ENCODE peak calls at places on chromosomes 4 and X, in seven cellular contexts. H is mesendoderm, C is mesenchymal stem cell, M is IMR-90, O is neuronal stem cell, S is trophoblast cell, T is H1. J is an unnamed sample. For H3K4me1, the result is how much of the 10 kb centered on the place peaks cover.

GRCh38 chr4:15234101-15234500 is 193.7 kb upstream of the C1QTNF7 start:
- DNase-seq in H (no peak), C (peak), M (peak), O (no peak), S (no peak), T (no peak), J (no peak)

GRCh38 chrX:43448688-43449087 is 207.4 kb upstream of the MAOA start:
- DNase-seq in H (no peak), C (no peak), M (no peak), O (no peak), S (no peak), T (no peak), J (no peak)

GRCh38 chr4:165217325-165217724 is 10.0 kb downstream of the KLHL2 start:
- DNase-seq in H (no peak), C (no peak), M (no peak), O (no peak), S (no peak), T (no peak), J (no peak)

GRCh38 chrX:17547658-17548057 is 172.7 kb downstream of the NHS start:
- DNase-seq in H (no peak), C (peak), M (peak), O (no peak), S (peak), T (no peak), J (no peak)

GRCh38 chr4:165208322-165208652 is 926 bp downstream of the KLHL2 start:
- DNase-seq in H (no peak), C (no peak), M (no peak), O (no peak), S (no peak), T (no peak), J (no peak)

GRCh38 chr4:7620814-7621176 is 186.1 kb upstream of the PSAPL1 start:
- DNase-seq in H (no peak), C (no peak), M (no peak), O (no peak), S (no peak), T (no peak), J (no peak)

GRCh38 chrX:101362116-101362515 is 13.6 kb upstream of the TIMM8A start:
- DNase-seq in H (no peak), C (no peak), M (no peak), O (no peak), S (peak), T (no peak), J (no peak)

GRCh38 chr4:65538571-65538970 is 131.7 kb downstream of the EPHA5 start:
- DNase-seq in H (no peak), C (peak), M (peak), O (no peak), S (no peak), T (no peak), J (no peak)

GRCh38 chr4:10098770-10099139 is 17.8 kb downstream of the WDR1 start:
- DNase-seq in H (no peak), C (peak), M (peak), O (no peak), S (no peak), T (no peak), J (no peak)

GRCh38 chrX:17081535-17081934 is 135.1 kb downstream of the REPS2 start:
- DNase-seq in H (no peak), C (no peak), M (no peak), O (no peak), S (peak), T (no peak), J (no peak)

GRCh38 chr4:22471999-22472434 is 43.8 kb downstream of the ADGRA3 start:
- DNase-seq in H (no peak), C (peak), M (peak), O (no peak), S (no peak), T (no peak), J (no peak)

GRCh38 chr4:70714061-70714468 is 7.7 kb upstream of the RUFY3 start:
- DNase-seq in H (peak), C (no peak), M (peak), O (no peak), S (peak), T (no peak), J (no peak)

GRCh38 chr4:185238261-185238681 is 28.9 kb downstream of the SNX25 start:
- DNase-seq in H (no peak), C (peak), M (peak), O (no peak), S (peak), T (no peak), J (no peak)

GRCh38 chrX:120664081-120664480 is 34.2 kb upstream of the C1GALT1C1 start:
- DNase-seq in H (peak), C (peak), M (peak), O (no peak), S (peak), T (no peak), J (no peak)

GRCh38 chr4:38489924-38490639 is 173.9 kb upstream of the KLF3 start:
- DNase-seq in H (peak), C (peak), M (peak), O (no peak), S (peak), T (no peak), J (peak)

GRCh38 chr4:174553828-174554227 is 31.5 kb upstream of the HPGD start:
- DNase-seq in H (no peak), C (no peak), M (no peak), O (no peak), S (no peak), T (no peak), J (no peak)

GRCh38 chrX:153493085-153493484 is 1.7 kb upstream of the BGN start:
- DNase-seq in H (no peak), C (no peak), M (no peak), O (no peak), S (peak), T (no peak), J (no peak)

GRCh38 chr4:184911310-184911709 is 85.5 kb upstream of the ACSL1 start:
- DNase-seq in H (no peak), C (no peak), M (peak), O (no peak), S (no peak), T (no peak), J (no peak)

GRCh38 chr4:15042529-15043167 is 40.4 kb downstream of the CPEB2 start:
- DNase-seq in H (peak), C (no peak), M (no peak), O (no peak), S (peak), T (no peak), J (no peak)

GRCh38 chr4:84492737-84493091 is 6.4 kb downstream of the NKX6-1 start:
- DNase-seq in H (no peak), C (no peak), M (no peak), O (no peak), S (no peak), T (no peak), J (no peak)

GRCh38 chr4:53962516-53963225 is 101.7 kb downstream of the CHIC2 start:
- DNase-seq in H (peak), C (peak), M (peak), O (peak), S (no peak), T (no peak), J (no peak)

GRCh38 chr4:183105092-183105491 is 6.0 kb downstream of the WWC2 start:
- DNase-seq in H (peak), C (no peak), M (no peak), O (no peak), S (no peak), T (no peak), J (peak)

GRCh38 chr4:82782626-82783025 is 16.0 kb downstream of the SCD5 start:
- DNase-seq in H (peak), C (no peak), M (no peak), O (no peak), S (peak), T (no peak), J (peak)

GRCh38 chr4:81424336-81424735 is 47.4 kb downstream of the RASGEF1B start:
- DNase-seq in H (peak), C (no peak), M (no peak), O (no peak), S (no peak), T (no peak), J (no peak)

GRCh38 chr4:53702334-53703266 is 111.3 kb upstream of the LNX1 start:
- DNase-seq in H (no peak), C (peak), M (peak), O (no peak), S (peak), T (peak), J (peak)

GRCh38 chr4:139315221-139315675 is 13.0 kb upstream of the NDUFC1 start:
- DNase-seq in H (peak), C (no peak), M (no peak), O (no peak), S (no peak), T (no peak), J (no peak)

GRCh38 chrX:151852294-151852693 is 60.4 kb upstream of the MAGEA4 start:
- DNase-seq in H (peak), C (no peak), M (no peak), O (no peak), S (no peak), T (no peak), J (no peak)

GRCh38 chr4:39729557-39729956 is 31.6 kb downstream of the UBE2K start:
- DNase-seq in H (no peak), C (no peak), M (peak), O (no peak), S (peak), T (no peak), J (no peak)

GRCh38 chr4:144627663-144628076 is 18.3 kb upstream of the HHIP start:
- DNase-seq in H (peak), C (peak), M (peak), O (no peak), S (peak), T (no peak), J (no peak)

GRCh38 chrX:50629774-50630173 is 159.1 kb upstream of the DGKK start:
- DNase-seq in H (no peak), C (no peak), M (no peak), O (no peak), S (peak), T (no peak), J (no peak)

GRCh38 chr4:61666248-61666647 is 466.1 kb downstream of the ADGRL3 start:
- DNase-seq in H (no peak), C (no peak), M (no peak), O (peak), S (no peak), T (no peak), J (no peak)

GRCh38 chr4:74054483-74055032 is 16.1 kb upstream of the CXCL3 start:
- DNase-seq in H (no peak), C (no peak), M (no peak), O (no peak), S (no peak), T (no peak), J (no peak)

GRCh38 chr4:154877110-154877760 is 96.2 kb downstream of the RBM46 start:
- DNase-seq in H (no peak), C (no peak), M (peak), O (no peak), S (no peak), T (no peak), J (no peak)

GRCh38 chr4:152159773-152160172 is 376.1 kb downstream of the FBXW7 start:
- DNase-seq in H (no peak), C (no peak), M (no peak), O (no peak), S (no peak), T (no peak), J (no peak)

GRCh38 chr4:72701987-72702819 is 133.2 kb upstream of the ADAMTS3 start:
- DNase-seq in H (peak), C (peak), M (peak), O (peak), S (peak), T (no peak), J (no peak)

GRCh38 chr4:119010909-119011606 is 122.4 kb downstream of the SYNPO2 start:
- DNase-seq in H (no peak), C (no peak), M (no peak), O (no peak), S (no peak), T (no peak), J (no peak)

GRCh38 chr4:109721033-109721432 is 8.8 kb downstream of the PLA2G12A start:
- DNase-seq in H (no peak), C (peak), M (peak), O (no peak), S (peak), T (no peak), J (no peak)

GRCh38 chrX:40151211-40152172 is 53.7 kb upstream of the BCOR start:
- DNase-seq in H (peak), C (peak), M (no peak), O (no peak), S (no peak), T (peak), J (peak)
- H3K4me1 ChIP-seq in H (under half), C (half or more), M (under half), O (under half), S (under half), T (under half), J (under half)

GRCh38 chrX:44996282-44996681 is 123.3 kb downstream of the KDM6A start:
- DNase-seq in H (no peak), C (no peak), M (no peak), O (no peak), S (no peak), T (no peak), J (no peak)

GRCh38 chrX:45001038-45001437 is 128.1 kb downstream of the KDM6A start:
- DNase-seq in H (no peak), C (no peak), M (no peak), O (no peak), S (peak), T (no peak), J (no peak)

GRCh38 chrX:44992775-44993174 is 119.8 kb downstream of the KDM6A start:
- DNase-seq in H (no peak), C (no peak), M (no peak), O (no peak), S (no peak), T (no peak), J (no peak)

GRCh38 chrX:44997282-44997813 is 124.4 kb downstream of the KDM6A start:
- DNase-seq in H (peak), C (no peak), M (no peak), O (no peak), S (no peak), T (no peak), J (no peak)

GRCh38 chrX:44997888-44998287 is 124.9 kb downstream of the KDM6A start:
- DNase-seq in H (no peak), C (peak), M (no peak), O (no peak), S (no peak), T (no peak), J (no peak)
- H3K9ac ChIP-seq in H (no peak), C (no peak), M (no peak), O (no peak), S (no peak), T (no peak), J (no peak)

GRCh38 chr4:138200236-138200590 is 41.9 kb downstream of the SLC7A11 start:
- DNase-seq in H (no peak), C (no peak), M (no peak), O (no peak), S (no peak), T (no peak), J (no peak)
- H2BK5ac ChIP-seq in H (no peak), C (no peak), M (no peak), O (no peak), S (no peak), T (no peak), J (no peak)

DNA sequence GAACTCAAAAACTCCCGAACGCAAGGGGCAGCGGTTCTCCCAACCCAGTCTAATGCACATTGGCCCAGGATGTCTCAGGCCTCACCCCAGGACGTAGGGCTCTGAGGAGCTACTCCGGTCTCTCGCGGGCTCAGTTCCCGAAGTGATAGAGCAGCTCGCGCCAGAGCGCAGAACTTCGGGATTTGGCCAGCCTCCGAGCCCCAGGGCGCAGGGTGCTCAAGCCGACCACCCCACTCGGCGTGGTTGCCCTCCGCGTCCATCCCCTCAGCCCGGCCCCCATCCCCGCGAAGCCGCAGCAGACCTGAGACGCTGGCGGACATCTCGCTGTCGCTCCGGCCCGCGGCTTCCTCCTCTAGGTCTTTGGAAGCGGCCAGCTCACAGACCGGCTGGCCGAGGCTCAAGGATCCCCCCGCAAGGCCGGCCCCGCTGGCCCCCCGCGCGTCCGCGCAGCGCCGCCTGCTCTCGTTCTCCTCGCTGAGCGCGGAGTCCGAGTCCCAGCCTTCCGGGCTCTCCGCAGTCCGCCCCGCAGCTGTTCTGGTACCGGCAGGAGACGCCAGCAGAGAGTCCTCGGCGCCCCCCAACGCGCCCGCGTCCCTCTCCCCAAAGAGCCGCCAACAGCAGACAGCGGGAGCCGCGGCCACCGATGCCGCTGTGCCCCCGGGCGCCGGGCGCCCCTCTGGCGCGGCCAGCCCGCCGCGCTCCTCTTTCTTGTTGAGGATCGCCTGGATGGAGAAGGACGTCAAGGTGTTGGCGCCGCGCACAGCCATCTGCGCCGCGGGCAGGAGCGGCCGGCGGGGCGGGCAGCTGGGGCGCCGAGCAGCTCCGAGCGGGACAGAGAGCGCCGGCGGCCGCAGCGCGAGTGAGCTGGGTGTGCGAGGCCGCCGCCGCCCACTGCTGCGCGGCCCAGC is at the start of gene NKX3-2:
- DNase-seq in H (no peak), C (peak), M (peak), O (no peak), S (peak), T (peak), J (no peak)
- H3K4me1 ChIP-seq in H (under half), C (under half), M (under half), O (under half), S (under half), T (under half), J (under half)

GRCh38 chr4:126341927-126342326 is 1027.2 kb downstream of the FAT4 start:
- DNase-seq in H (peak), C (no peak), M (no peak), O (no peak), S (no peak), T (no peak), J (no peak)

GRCh38 chr4:126344472-126344871 is 1029.7 kb downstream of the FAT4 start:
- DNase-seq in H (no peak), C (no peak), M (no peak), O (no peak), S (no peak), T (no peak), J (no peak)

GRCh38 chr4:126346654-126347053 is 1031.9 kb downstream of the FAT4 start:
- DNase-seq in H (no peak), C (no peak), M (no peak), O (no peak), S (peak), T (no peak), J (no peak)
- H3K9ac ChIP-seq in H (no peak), C (no peak), M (no peak), O (no peak), S (no peak), T (no peak), J (no peak)

J was measured in H9.